ENCODE peak calls at places on chromosomes 7 and 10, in five cellular contexts. One of them, this sample, is unnamed.

GRCh38 chr10:110859947-110860376 is 11.8 kb upstream of the PDCD4 start:
- DNase-seq in pancreas: no peak
- DNase-seq in GM20000: no peak
- DNase-seq in stimulated activated CD8-positive, alpha-beta memory T cell treated with anti-CD3 and anti-CD28 coated beads, Interleukin-4, amount 100 ng/mL, for 4 hours: no peak
- DNase-seq in psoas muscle: no peak
- DNase-seq in this sample: no peak

GRCh38 chr10:111384556-111384955 is 307.7 kb downstream of the ADRA2A start:
- DNase-seq in pancreas: no peak
- DNase-seq in GM20000: no peak
- DNase-seq in stimulated activated CD8-positive, alpha-beta memory T cell treated with anti-CD3 and anti-CD28 coated beads, Interleukin-4, amount 100 ng/mL, for 4 hours: no peak
- DNase-seq in psoas muscle: no peak
- DNase-seq in this sample: no peak

GRCh38 chr7:48868916-48869315 is 55.4 kb upstream of the CDC14C start:
- DNase-seq in pancreas: no peak
- DNase-seq in GM20000: no peak
- DNase-seq in stimulated activated CD8-positive, alpha-beta memory T cell treated with anti-CD3 and anti-CD28 coated beads, Interleukin-4, amount 100 ng/mL, for 4 hours: no peak
- DNase-seq in psoas muscle: no peak
- DNase-seq in this sample: no peak

GRCh38 chr10:124262249-124262865 is 156.4 kb downstream of the OAT start:
- DNase-seq in pancreas: no peak
- DNase-seq in GM20000: no peak
- DNase-seq in stimulated activated CD8-positive, alpha-beta memory T cell treated with anti-CD3 and anti-CD28 coated beads, Interleukin-4, amount 100 ng/mL, for 4 hours: no peak
- DNase-seq in psoas muscle: no peak
- DNase-seq in this sample: no peak

GRCh38 chr7:129612112-129613015 is 844 bp downstream of the NRF1 start:
- DNase-seq in pancreas: peak
- DNase-seq in GM20000: peak
- DNase-seq in stimulated activated CD8-positive, alpha-beta memory T cell treated with anti-CD3 and anti-CD28 coated beads, Interleukin-4, amount 100 ng/mL, for 4 hours: peak
- DNase-seq in psoas muscle: peak
- DNase-seq in this sample: peak

GRCh38 chr10:78968960-78969359 is 99.8 kb upstream of the ZMIZ1 start:
- DNase-seq in pancreas: no peak
- DNase-seq in GM20000: no peak
- DNase-seq in stimulated activated CD8-positive, alpha-beta memory T cell treated with anti-CD3 and anti-CD28 coated beads, Interleukin-4, amount 100 ng/mL, for 4 hours: no peak
- DNase-seq in psoas muscle: no peak
- DNase-seq in this sample: no peak

GRCh38 chr10:6543431-6544005 is 36.6 kb downstream of the PRKCQ start:
- DNase-seq in pancreas: no peak
- DNase-seq in GM20000: peak
- DNase-seq in stimulated activated CD8-positive, alpha-beta memory T cell treated with anti-CD3 and anti-CD28 coated beads, Interleukin-4, amount 100 ng/mL, for 4 hours: no peak
- DNase-seq in psoas muscle: no peak
- DNase-seq in this sample: no peak

GRCh38 chr10:132186488-132187413 is at the start of gene DPYSL4:
- DNase-seq in pancreas: no peak
- DNase-seq in GM20000: peak
- DNase-seq in stimulated activated CD8-positive, alpha-beta memory T cell treated with anti-CD3 and anti-CD28 coated beads, Interleukin-4, amount 100 ng/mL, for 4 hours: no peak
- DNase-seq in psoas muscle: no peak
- DNase-seq in this sample: no peak

GRCh38 chr7:151813445-151813844 is 63.5 kb downstream of the PRKAG2 start:
- DNase-seq in pancreas: peak
- DNase-seq in GM20000: no peak
- DNase-seq in stimulated activated CD8-positive, alpha-beta memory T cell treated with anti-CD3 and anti-CD28 coated beads, Interleukin-4, amount 100 ng/mL, for 4 hours: no peak
- DNase-seq in psoas muscle: no peak
- DNase-seq in this sample: no peak

GRCh38 chr10:89224697-89225443 is 17.8 kb upstream of the CH25H start:
- DNase-seq in pancreas: no peak
- DNase-seq in GM20000: no peak
- DNase-seq in stimulated activated CD8-positive, alpha-beta memory T cell treated with anti-CD3 and anti-CD28 coated beads, Interleukin-4, amount 100 ng/mL, for 4 hours: no peak
- DNase-seq in psoas muscle: no peak
- DNase-seq in this sample: no peak

GRCh38 chr7:74092964-74093339 is 9.3 kb downstream of the LIMK1 start:
- DNase-seq in pancreas: no peak
- DNase-seq in GM20000: peak
- DNase-seq in stimulated activated CD8-positive, alpha-beta memory T cell treated with anti-CD3 and anti-CD28 coated beads, Interleukin-4, amount 100 ng/mL, for 4 hours: no peak
- DNase-seq in psoas muscle: peak
- DNase-seq in this sample: no peak

GRCh38 chr10:109695988-109696387 is 227.3 kb downstream of the XPNPEP1 start:
- DNase-seq in pancreas: no peak
- DNase-seq in GM20000: no peak
- DNase-seq in stimulated activated CD8-positive, alpha-beta memory T cell treated with anti-CD3 and anti-CD28 coated beads, Interleukin-4, amount 100 ng/mL, for 4 hours: no peak
- DNase-seq in psoas muscle: no peak
- DNase-seq in this sample: no peak

GRCh38 chr7:137772221-137772620 is 74.6 kb downstream of the DGKI start:
- DNase-seq in pancreas: no peak
- DNase-seq in GM20000: no peak
- DNase-seq in stimulated activated CD8-positive, alpha-beta memory T cell treated with anti-CD3 and anti-CD28 coated beads, Interleukin-4, amount 100 ng/mL, for 4 hours: no peak
- DNase-seq in psoas muscle: no peak
- DNase-seq in this sample: no peak

GRCh38 chr10:43064331-43065075 is 12.4 kb upstream of the RET start:
- DNase-seq in pancreas: no peak
- DNase-seq in GM20000: no peak
- DNase-seq in stimulated activated CD8-positive, alpha-beta memory T cell treated with anti-CD3 and anti-CD28 coated beads, Interleukin-4, amount 100 ng/mL, for 4 hours: no peak
- DNase-seq in psoas muscle: no peak
- DNase-seq in this sample: no peak

GRCh38 chr10:95435548-95436279 is 125.5 kb downstream of the SORBS1 start:
- DNase-seq in pancreas: no peak
- DNase-seq in GM20000: no peak
- DNase-seq in stimulated activated CD8-positive, alpha-beta memory T cell treated with anti-CD3 and anti-CD28 coated beads, Interleukin-4, amount 100 ng/mL, for 4 hours: no peak
- DNase-seq in psoas muscle: no peak
- DNase-seq in this sample: no peak

GRCh38 chr7:35415411-35415822 is 161.5 kb upstream of the TBX20 start:
- DNase-seq in pancreas: no peak
- DNase-seq in GM20000: no peak
- DNase-seq in stimulated activated CD8-positive, alpha-beta memory T cell treated with anti-CD3 and anti-CD28 coated beads, Interleukin-4, amount 100 ng/mL, for 4 hours: no peak
- DNase-seq in psoas muscle: no peak
- DNase-seq in this sample: no peak

GRCh38 chr10:24168258-24169170 is 40.4 kb upstream of the KIAA1217 start:
- DNase-seq in pancreas: no peak
- DNase-seq in GM20000: no peak
- DNase-seq in stimulated activated CD8-positive, alpha-beta memory T cell treated with anti-CD3 and anti-CD28 coated beads, Interleukin-4, amount 100 ng/mL, for 4 hours: no peak
- DNase-seq in psoas muscle: no peak
- DNase-seq in this sample: peak

GRCh38 chr7:26857170-26857533 is 7.2 kb downstream of the SKAP2 start:
- DNase-seq in pancreas: no peak
- DNase-seq in GM20000: no peak
- DNase-seq in stimulated activated CD8-positive, alpha-beta memory T cell treated with anti-CD3 and anti-CD28 coated beads, Interleukin-4, amount 100 ng/mL, for 4 hours: no peak
- DNase-seq in psoas muscle: no peak
- DNase-seq in this sample: no peak

GRCh38 chr7:22781230-22781711 is 41.4 kb downstream of the TOMM7 start:
- DNase-seq in pancreas: no peak
- DNase-seq in GM20000: no peak
- DNase-seq in stimulated activated CD8-positive, alpha-beta memory T cell treated with anti-CD3 and anti-CD28 coated beads, Interleukin-4, amount 100 ng/mL, for 4 hours: no peak
- DNase-seq in psoas muscle: no peak
- DNase-seq in this sample: peak